ENCODE peak calls at places on chromosomes 11 and 22, in four cellular contexts. J is IMR-90, Q is neuronal stem cell, F is H1. O is an unnamed sample. For H3K9me3, the result is how much of the 10 kb centered on the place peaks cover.

GRCh38 chr11:1290052-1291040 is 19.1 kb downstream of the TOLLIP start:
- DNase-seq in Q (no peak), J (no peak), F (no peak), O (no peak)

GRCh38 chr11:61477734-61478148 is 30.8 kb upstream of the LRRC10B start:
- DNase-seq in F (peak), J (no peak), Q (peak), O (peak)

GRCh38 chr11:75051043-75051442 is 45.6 kb downstream of the OR2AT4 start:
- DNase-seq in F (no peak), J (no peak), Q (no peak), O (no peak)

GRCh38 chr11:8759634-8760033 is 77.0 kb downstream of the RPL27A start:
- DNase-seq in F (no peak), J (no peak), Q (no peak), O (no peak)

GRCh38 chr11:77959434-77959833 is 35.0 kb downstream of the INTS4 start:
- DNase-seq in F (no peak), J (peak), Q (no peak), O (peak)

GRCh38 chr22:29820941-29821789 is 16.9 kb downstream of the ASCC2 start:
- DNase-seq in F (no peak), J (peak), Q (no peak), O (peak)

GRCh38 chr11:67298786-67299185 is 4.5 kb upstream of the SSH3 start:
- DNase-seq in J (no peak), F (no peak), Q (no peak), O (no peak)

GRCh38 chr11:113314389-113315301 is at the start of gene TTC12:
- DNase-seq in F (peak), Q (peak), J (peak), O (peak)

GRCh38 chr11:22430286-22430685 is 92.1 kb downstream of the SLC17A6 start:
- DNase-seq in F (no peak), J (no peak), Q (no peak), O (no peak)

GRCh38 chr11:9774591-9775392 is 110.9 kb downstream of the SWAP70 start:
- DNase-seq in J (peak), F (no peak), Q (no peak), O (peak)

GRCh38 chr11:19055016-19055415 is 5.5 kb downstream of the MRGPRX2 start:
- DNase-seq in Q (no peak), F (no peak), J (no peak), O (no peak)

GRCh38 chr11:19055905-19056304 is 4.6 kb downstream of the MRGPRX2 start:
- DNase-seq in Q (no peak), F (no peak), J (no peak), O (no peak)

GRCh38 chr11:19049351-19049750 is 11.2 kb downstream of the MRGPRX2 start:
- DNase-seq in F (no peak), Q (no peak), J (no peak), O (no peak)

GRCh38 chr11:19050281-19050680 is 10.2 kb downstream of the MRGPRX2 start:
- DNase-seq in Q (no peak), F (no peak), J (no peak), O (no peak)

DNA sequence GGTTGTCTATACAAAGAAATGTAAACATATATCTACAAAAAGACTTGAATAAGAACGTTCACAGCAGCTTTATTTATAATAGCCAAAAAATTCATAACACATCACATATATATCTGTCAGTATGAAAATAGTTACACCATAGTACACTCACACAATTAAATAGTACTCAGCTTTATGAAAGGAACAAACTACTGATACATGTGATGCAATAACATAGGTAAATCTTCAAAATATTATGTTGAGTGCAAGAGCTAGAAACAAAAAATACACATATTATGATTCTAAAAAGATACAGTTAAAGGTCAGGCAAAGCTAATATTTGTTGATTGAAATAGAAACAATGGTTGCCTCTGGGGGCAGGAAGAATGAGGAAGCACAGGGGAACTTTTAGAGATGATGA is 6.6 kb downstream of the MRGPRX2 start:
- DNase-seq in Q (no peak), F (no peak), J (no peak), O (no peak)
- H3K9me3 ChIP-seq in Q (under half), F (under half), J (under half), O (under half)

DNA sequence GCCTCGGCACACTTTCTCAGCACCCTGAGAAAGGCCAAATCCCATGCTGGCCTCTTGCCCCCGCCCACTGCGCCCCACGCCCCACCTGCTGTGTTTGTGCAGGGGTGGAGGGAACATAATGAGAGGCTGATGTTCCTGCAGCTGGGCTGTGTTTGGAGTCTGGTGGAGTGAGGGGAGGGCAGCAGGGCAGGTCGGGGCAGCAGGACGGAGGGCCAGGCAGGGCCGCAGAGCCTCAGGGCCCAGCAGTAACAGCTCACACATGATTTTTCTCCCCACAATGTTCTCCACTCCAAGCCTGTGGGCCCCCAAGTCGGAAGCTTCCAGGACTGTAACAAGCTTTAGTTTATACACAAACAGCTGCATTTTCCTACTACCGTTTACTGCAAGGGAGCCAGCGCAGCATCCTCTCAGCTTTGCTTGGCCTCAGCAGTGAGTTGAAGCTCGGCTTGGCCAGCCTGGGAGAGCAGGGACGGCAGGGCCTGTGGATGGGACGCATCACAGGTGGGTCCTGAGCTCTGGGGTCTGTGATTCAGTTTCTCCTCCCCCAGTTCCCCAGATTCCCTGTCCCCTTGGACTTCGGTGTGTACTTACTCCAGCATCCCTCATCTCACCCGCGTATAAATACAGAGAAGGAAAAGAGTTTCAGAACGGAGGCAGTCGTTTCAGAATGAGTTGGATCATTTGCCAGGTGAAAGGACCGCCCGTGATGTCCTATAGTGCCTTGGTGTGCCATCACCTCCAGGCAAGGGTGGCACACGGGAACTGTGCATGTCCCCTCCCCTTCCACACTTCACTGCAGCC is 50.9 kb downstream of the RPUSD4 start:
- DNase-seq in J (no peak), F (no peak), Q (no peak), O (no peak)
- H3K18ac ChIP-seq in J (no peak), F (peak), Q (peak), O (no peak)

GRCh38 chr11:31808268-31808667 is 2.9 kb downstream of the PAX6 start:
- DNase-seq in F (no peak), J (no peak), Q (no peak), O (no peak)

GRCh38 chr11:31806944-31807790 is 4.0 kb downstream of the PAX6 start:
- DNase-seq in J (no peak), F (no peak), Q (no peak), O (no peak)

GRCh38 chr11:31806186-31806943 is 4.8 kb downstream of the PAX6 start:
- DNase-seq in J (no peak), Q (no peak), F (no peak), O (no peak)

GRCh38 chr11:31808721-31809542 is 2.2 kb downstream of the PAX6 start:
- DNase-seq in F (no peak), J (no peak), Q (no peak), O (no peak)

GRCh38 chr11:31807791-31808074 is 3.4 kb downstream of the PAX6 start:
- DNase-seq in Q (no peak), F (no peak), J (no peak), O (no peak)
- H3K4ac ChIP-seq in Q (no peak), F (no peak), J (no peak), O (no peak)

DNA sequence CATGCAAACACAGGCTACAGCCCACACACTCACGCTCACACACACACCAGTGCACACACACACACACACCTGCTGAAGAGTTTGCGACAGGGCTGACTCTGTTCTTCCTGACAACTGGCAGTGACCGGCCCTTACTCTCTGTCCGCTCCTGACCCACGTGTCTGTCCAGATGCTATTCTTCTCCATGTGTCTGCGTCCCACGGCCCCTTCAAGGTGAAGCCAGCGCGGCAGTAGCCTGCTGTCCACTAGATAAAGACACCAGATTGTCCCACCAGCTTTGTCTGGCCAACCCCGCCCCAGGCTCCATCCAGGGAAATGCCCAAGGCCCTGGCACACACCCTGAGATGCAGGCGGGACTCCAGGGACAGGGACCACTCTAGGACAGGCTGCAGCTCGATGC is 713.9 kb downstream of the BRD1 start:
- DNase-seq in F (no peak), J (no peak), Q (no peak), O (no peak)
- H3K9me3 ChIP-seq in F (under half), J (half or more), Q (under half), O (under half)

GRCh38 chr11:124712392-124712791 is 27.4 kb upstream of the NRGN start:
- DNase-seq in F (no peak), J (no peak), Q (no peak), O (no peak)

DNA sequence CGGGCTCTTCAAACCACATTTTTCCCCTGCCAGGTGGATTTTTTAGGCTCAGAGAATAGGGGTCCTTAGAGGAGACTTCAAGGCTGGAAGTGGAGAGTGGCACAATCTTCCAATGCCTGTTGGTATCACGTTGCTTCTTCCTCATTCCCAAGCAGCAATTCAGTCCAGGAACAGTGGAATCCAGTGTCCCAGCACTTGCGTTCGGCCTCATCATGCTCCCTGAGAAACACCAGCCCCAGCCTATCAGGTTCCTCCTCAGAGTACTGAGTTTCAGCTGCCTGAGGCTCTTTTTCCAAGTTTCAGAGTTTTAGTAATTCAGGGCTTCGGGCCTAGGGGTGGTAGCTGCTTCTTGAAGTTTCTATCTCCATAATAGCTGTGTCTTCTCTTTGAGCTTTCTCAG is 31.9 kb upstream of the NRGN start:
- DNase-seq in Q (no peak), F (no peak), J (no peak), O (no peak)
- H3K18ac ChIP-seq in Q (no peak), F (no peak), J (no peak), O (no peak)

GRCh38 chr11:134765565-134765964 is 353.5 kb upstream of the B3GAT1 start:
- DNase-seq in J (no peak), Q (no peak), F (no peak), O (no peak)

GRCh38 chr11:134764367-134764766 is 352.3 kb upstream of the B3GAT1 start:
- DNase-seq in F (no peak), Q (no peak), J (no peak), O (no peak)

GRCh38 chr11:134763030-134763388 is 351.0 kb upstream of the B3GAT1 start:
- DNase-seq in J (no peak), F (no peak), Q (no peak), O (no peak)

GRCh38 chr11:134762248-134763029 is 350.4 kb upstream of the B3GAT1 start:
- DNase-seq in J (peak), Q (no peak), F (no peak), O (no peak)

DNA sequence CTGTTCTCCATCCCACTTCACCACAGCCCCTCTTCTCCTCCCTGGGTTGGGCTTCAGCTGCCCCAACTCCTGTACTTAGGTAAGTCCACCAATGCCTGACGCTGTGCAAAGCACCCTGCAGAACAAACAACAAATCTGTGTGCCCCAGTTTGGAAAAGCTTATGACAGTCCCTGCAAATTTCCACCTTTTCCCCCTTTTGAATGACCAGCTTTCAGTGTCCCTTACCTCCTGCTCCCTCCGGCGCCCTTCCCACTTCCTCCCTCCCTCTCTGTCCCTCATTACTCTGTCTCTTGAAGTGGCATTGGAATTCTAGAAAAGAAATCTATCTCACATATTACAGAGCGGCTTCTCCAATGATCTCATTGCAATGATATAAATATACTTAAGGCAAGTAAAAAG is 352.9 kb upstream of the B3GAT1 start:
- DNase-seq in Q (no peak), J (no peak), F (no peak), O (no peak)
- H3K4ac ChIP-seq in Q (no peak), J (no peak), F (no peak), O (no peak)

DNA sequence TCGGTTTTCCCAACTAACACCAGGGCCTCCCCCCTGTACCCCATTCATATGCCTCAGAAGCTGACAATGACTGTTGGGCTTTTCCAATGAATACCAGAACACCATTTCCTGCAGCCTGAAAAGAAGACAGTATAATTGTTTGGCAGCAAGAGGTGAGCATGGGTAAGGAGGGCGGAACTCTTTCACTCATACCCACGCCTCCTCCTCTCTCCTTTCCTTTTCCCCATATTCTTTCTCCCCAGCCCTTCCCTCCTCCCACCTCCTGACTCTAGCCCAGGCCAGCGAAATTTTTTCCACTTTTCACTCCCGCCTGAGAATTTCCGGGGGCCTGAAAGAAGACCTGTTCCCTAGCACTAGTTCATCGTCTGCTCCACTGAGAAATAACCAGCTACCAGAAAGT is 58.0 kb upstream of the CHST1 start:
- DNase-seq in Q (no peak), J (no peak), F (no peak), O (no peak)
- H3K9me3 ChIP-seq in Q (under half), J (under half), F (under half), O (under half)

O was measured in mesenchymal stem cell.